ENCODE peak calls at places on chromosomes 1 and 21, in six cellular contexts. Z, P, F, Y, R and A are unnamed samples.

GRCh38 chr1:50329332-50329932 is 93.8 kb downstream of the DMRTA2 start:
- DNase-seq in F (no peak), R (no peak), Y (no peak), Z (peak; percentile 85), P (no peak), A (no peak)

GRCh38 chr1:14095001-14095400 is 395.0 kb downstream of the PRDM2 start:
- DNase-seq in Y (peak; percentile 1), R (peak; percentile 20), Z (peak; percentile 43), F (no peak), P (no peak), A (no peak)

GRCh38 chr1:160630523-160631087 is 16.2 kb downstream of the SLAMF1 start:
- DNase-seq in R (no peak), Z (no peak), P (no peak), F (no peak), Y (no peak), A (no peak)

GRCh38 chr1:110604586-110605148 is 1.5 kb downstream of the KCNA2 start:
- DNase-seq in Z (no peak), Y (no peak), P (no peak), R (no peak), F (no peak), A (no peak)

GRCh38 chr1:47975302-47975921 is 21.8 kb downstream of the TRABD2B start:
- DNase-seq in Z (no peak), P (no peak), Y (no peak), R (no peak), F (no peak), A (no peak)

GRCh38 chr1:19774180-19774785 is 25.4 kb downstream of the TMCO4 start:
- DNase-seq in R (no peak), Y (no peak), Z (no peak), F (no peak), P (no peak), A (no peak)

GRCh38 chr21:45893166-45894106 is 88.1 kb upstream of the COL6A1 start:
- DNase-seq in Z (no peak), Y (no peak), F (no peak), P (no peak), R (no peak), A (no peak)

GRCh38 chr1:208433086-208433485 is 188.9 kb upstream of the PLXNA2 start:
- DNase-seq in P (no peak), R (peak; percentile 25), Y (no peak), Z (peak; percentile 64), F (no peak), A (no peak)

GRCh38 chr1:194309697-194310096 is 1123.3 kb upstream of the B3GALT2 start:
- DNase-seq in F (no peak), Z (no peak), Y (no peak), R (no peak), P (no peak), A (no peak)

GRCh38 chr1:15684468-15685283 is 556 bp downstream of the PLEKHM2 start:
- DNase-seq in R (peak; percentile 22), Z (no peak), Y (peak; percentile 18), P (peak; percentile 51), F (peak; percentile 39), A (no peak)

GRCh38 chr1:211579434-211580302 is 707 bp upstream of the SLC30A1 start:
- DNase-seq in F (no peak), Y (peak; percentile 43), R (peak; percentile 17), P (peak; percentile 83), Z (peak; percentile 74), A (no peak)

GRCh38 chr1:206939131-206939530 is 7.1 kb downstream of the PIGR start:
- DNase-seq in R (no peak), F (no peak), Z (no peak), Y (no peak), P (no peak), A (no peak)

GRCh38 chr1:3023994-3024393 is 2.7 kb downstream of the ACTRT2 start:
- DNase-seq in F (no peak), P (no peak), R (no peak), Z (no peak), Y (no peak), A (no peak)

GRCh38 chr1:19423130-19423529 is 62.2 kb downstream of the CAPZB start:
- DNase-seq in F (no peak), R (no peak), Y (peak; percentile 36), Z (no peak), P (no peak), A (no peak)

GRCh38 chr21:43012596-43012995 is 38.2 kb downstream of the PKNOX1 start:
- DNase-seq in F (no peak), Y (no peak), R (no peak), P (no peak), Z (peak; percentile 69), A (no peak)

GRCh38 chr1:88221396-88221795 is 462.7 kb upstream of the PKN2 start:
- DNase-seq in F (no peak), P (no peak), R (no peak), Z (no peak), Y (no peak), A (no peak)

GRCh38 chr21:40706806-40707205 is 140.2 kb downstream of the DSCAM start:
- DNase-seq in Z (peak; percentile 30), F (no peak), Y (no peak), P (no peak), R (no peak), A (no peak)

GRCh38 chr1:170881268-170882265 is 53.8 kb upstream of the MROH9 start:
- DNase-seq in P (no peak), Y (peak; percentile 76), Z (peak; percentile 69), R (peak; percentile 72), F (no peak), A (peak; percentile 10)

GRCh38 chr1:202592141-202592540 is 118.1 kb downstream of the SYT2 start:
- DNase-seq in F (no peak), Y (no peak), P (no peak), R (no peak), Z (no peak), A (no peak)

GRCh38 chr1:209585672-209586071 is 2.2 kb downstream of the CAMK1G start:
- DNase-seq in P (peak; percentile 65), Y (peak; percentile 47), R (peak; percentile 46), Z (no peak), F (peak; percentile 20), A (no peak)

GRCh38 chr1:27658951-27659496 is 13.0 kb downstream of the IFI6 start:
- DNase-seq in P (no peak), Z (peak; percentile 86), R (peak; percentile 56), Y (peak; percentile 51), F (no peak), A (no peak)

GRCh38 chr1:192945417-192946130 is 113.6 kb downstream of the UCHL5 start:
- DNase-seq in P (no peak), F (no peak), Y (no peak), R (no peak), Z (no peak), A (no peak)

GRCh38 chr21:36039861-36040260 is 20.5 kb downstream of the SETD4 start:
- DNase-seq in Y (no peak), P (no peak), Z (no peak), F (no peak), R (no peak), A (no peak)
- TF ChIP-seq CTCF in Y (no peak), P (no peak), Z (no peak), F (no peak), R (no peak), A (no peak)

GRCh38 chr1:1020000-1020404 is at the start of gene AGRN:
- DNase-seq in Z (no peak), P (no peak), F (peak; percentile 56), Y (no peak), R (no peak), A (no peak)
- TF ChIP-seq CTCF in Z (no peak), P (no peak), F (no peak), Y (no peak), R (no peak), A (no peak)

GRCh38 chr1:173827611-173828010 is 2.9 kb upstream of the CENPL start:
- DNase-seq in Y (no peak), Z (peak; percentile 47), F (no peak), R (no peak), P (no peak), A (no peak)

GRCh38 chr1:173823776-173824314 is 628 bp upstream of the DARS2 start:
- DNase-seq in P (no peak), R (no peak), Y (no peak), F (no peak), Z (no peak), A (no peak)

GRCh38 chr1:173821680-173822079 is 2.8 kb upstream of the DARS2 start:
- DNase-seq in R (no peak), F (no peak), P (no peak), Z (no peak), Y (no peak), A (no peak)

DNA sequence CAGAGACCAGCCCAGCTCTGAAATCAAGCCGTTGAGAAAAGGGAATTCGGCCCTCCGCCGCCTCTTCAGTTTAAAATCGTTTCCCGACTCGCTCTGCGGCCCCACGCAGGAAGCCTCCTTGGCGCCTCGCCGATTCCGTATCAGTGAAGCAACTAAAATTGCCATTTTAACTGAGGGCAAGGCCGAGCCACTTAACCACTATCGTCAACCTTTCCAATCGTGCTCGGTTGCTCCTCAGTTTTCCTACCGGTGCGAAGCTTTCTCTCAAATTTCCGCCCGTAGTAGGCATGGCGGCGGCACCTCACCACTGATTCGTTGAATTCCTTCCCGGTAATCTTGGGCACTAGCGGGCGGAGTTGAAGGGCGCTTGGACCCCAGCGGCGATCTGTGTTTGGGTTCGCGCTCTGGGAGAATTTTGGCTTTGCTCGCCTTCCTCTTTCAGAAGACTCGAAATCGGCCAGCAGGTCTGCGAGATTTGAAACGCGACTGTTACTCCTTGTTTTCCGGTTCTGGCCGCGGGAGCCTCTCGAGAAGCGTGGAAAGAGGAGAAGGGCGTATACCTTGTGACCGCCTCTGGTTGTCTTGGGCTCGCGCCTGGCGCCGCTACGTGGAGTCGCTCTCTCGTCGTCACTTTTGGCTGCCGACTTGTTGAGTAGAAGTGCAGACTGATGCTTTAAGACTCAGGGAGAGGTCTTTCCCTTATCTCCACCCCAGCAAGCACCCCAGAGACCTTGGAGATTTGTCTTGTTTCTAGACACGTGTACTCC is at the start of the genes CENPL and DARS2:
- DNase-seq in F (peak; percentile 95), P (peak; percentile 98), R (peak; percentile 99), Y (peak; percentile 99), Z (peak; percentile 100), A (peak; percentile 98)
- TF ChIP-seq CTCF in F (no peak), P (peak; percentile 7), R (no peak), Y (no peak), Z (no peak), A (peak; percentile 20)

GRCh38 chr1:52572387-52572786 is 19.5 kb upstream of the TUT4 start:
- DNase-seq in P (no peak), Y (no peak), Z (no peak), R (no peak), F (no peak), A (no peak)

GRCh38 chr1:52574594-52574993 is 21.7 kb upstream of the TUT4 start:
- DNase-seq in F (no peak), R (peak; percentile 95), Y (peak; percentile 96), P (no peak), Z (peak; percentile 94), A (peak; percentile 56)

GRCh38 chr1:52569333-52570265 is 16.7 kb upstream of the TUT4 start:
- DNase-seq in R (no peak), Y (no peak), P (no peak), F (no peak), Z (no peak), A (no peak)

GRCh38 chr1:52567943-52568342 is 15.1 kb upstream of the TUT4 start:
- DNase-seq in F (no peak), Y (peak; percentile 21), Z (no peak), P (no peak), R (peak; percentile 22), A (no peak)

DNA sequence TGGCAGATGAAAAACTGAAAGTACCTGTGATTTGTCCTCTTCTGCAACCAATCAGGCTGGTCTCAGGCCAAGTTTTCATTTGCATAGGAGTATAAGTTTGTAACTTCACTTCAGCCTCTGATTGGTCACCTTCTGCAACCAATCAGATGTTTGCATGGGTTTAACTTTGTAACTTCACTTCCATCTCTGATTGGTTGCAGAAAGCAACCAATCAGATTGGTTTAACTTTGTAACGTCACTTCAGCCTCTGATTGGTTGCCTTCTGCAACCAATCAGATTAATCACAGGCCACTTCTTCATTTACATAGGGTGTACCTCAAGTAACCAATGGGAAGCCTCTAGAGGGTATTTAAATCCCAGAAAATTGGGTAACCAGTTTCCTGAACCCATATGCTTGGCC is 18.9 kb upstream of the TUT4 start:
- DNase-seq in F (no peak), P (no peak), R (peak; percentile 66), Z (peak; percentile 36), Y (peak; percentile 31), A (no peak)
- TF ChIP-seq CTCF in F (no peak), P (no peak), R (no peak), Z (no peak), Y (no peak), A (no peak)